ENCODE peak calls at places on chromosome 13, in nine cellular contexts. R is adrenal gland; N is lung; V is thoracic aorta; Q is CD8-positive, alpha-beta T cell; F is left lung; Z is A549; Y is body of pancreas; J is tibial nerve. H is an unnamed sample. For H3K4me1, the result is how much of the 10 kb centered on the place peaks cover.

GRCh38 chr13:50512602-50513527 is 330.6 kb downstream of the DLEU7 start:
- DNase-seq in Z (no peak), Y (peak), N (peak), V (no peak), F (peak), Q (peak), R (peak), J (peak), H (peak)

GRCh38 chr13:25262261-25262660 is 25.0 kb downstream of the MTMR6 start:
- DNase-seq in Z (no peak), F (no peak), J (no peak), Y (no peak), Q (no peak), N (no peak), V (no peak), R (peak), H (no peak)

GRCh38 chr13:94764576-94765321 is 52.4 kb upstream of the SOX21 start:
- DNase-seq in Y (no peak), Z (no peak), V (no peak), Q (no peak), J (no peak), F (no peak), N (no peak), R (no peak), H (peak)

GRCh38 chr13:113411216-113412023 is 41.9 kb downstream of the ADPRHL1 start:
- DNase-seq in R (no peak), V (peak), Q (no peak), Z (peak), F (peak), J (no peak), N (no peak), Y (peak), H (peak)

GRCh38 chr13:29548722-29549446 is 46.6 kb downstream of the SLC7A1 start:
- DNase-seq in R (no peak), N (no peak), Q (no peak), J (no peak), Z (no peak), Y (peak), F (no peak), V (no peak), H (peak)

GRCh38 chr13:25064396-25064795 is 31.5 kb upstream of the PABPC3 start:
- DNase-seq in F (no peak), Z (no peak), V (no peak), N (no peak), Y (no peak), J (no peak), R (no peak), Q (no peak), H (no peak)

GRCh38 chr13:34346626-34347025 is 528.7 kb downstream of the RFC3 start:
- DNase-seq in R (no peak), J (no peak), N (no peak), Q (no peak), V (no peak), Z (no peak), F (no peak), Y (no peak), H (no peak)

GRCh38 chr13:67278230-67278629 is 48.1 kb upstream of the PCDH9 start:
- DNase-seq in V (no peak), Z (no peak), F (no peak), N (no peak), R (no peak), Y (no peak), Q (no peak), J (no peak), H (no peak)

GRCh38 chr13:108304170-108305068 is 34.9 kb downstream of the TNFSF13B start:
- DNase-seq in N (no peak), F (no peak), Z (no peak), V (no peak), Q (no peak), R (no peak), Y (no peak), J (no peak), H (no peak)

GRCh38 chr13:113862766-113863510 is 938 bp downstream of the GAS6 start:
- DNase-seq in Q (no peak), N (no peak), F (peak), R (peak), V (no peak), Z (no peak), Y (peak), J (no peak), H (peak)

GRCh38 chr13:48155850-48156249 is 60.9 kb upstream of the MED4 start:
- DNase-seq in Z (peak), Q (no peak), V (no peak), R (no peak), Y (no peak), N (no peak), J (no peak), F (no peak), H (no peak)

GRCh38 chr13:48154671-48155070 is 59.8 kb upstream of the MED4 start:
- DNase-seq in Y (no peak), J (no peak), R (no peak), V (no peak), Q (no peak), N (no peak), F (no peak), Z (no peak), H (no peak)

GRCh38 chr13:48153186-48153585 is 58.3 kb upstream of the MED4 start:
- DNase-seq in V (no peak), Z (no peak), N (no peak), F (no peak), R (no peak), Y (no peak), Q (no peak), J (no peak), H (no peak)

GRCh38 chr13:48151343-48151742 is 56.4 kb upstream of the MED4 start:
- DNase-seq in Q (no peak), Z (no peak), V (no peak), R (no peak), J (no peak), Y (no peak), F (no peak), N (no peak), H (no peak)

GRCh38 chr13:48151766-48152165 is 56.9 kb upstream of the MED4 start:
- DNase-seq in R (no peak), Y (no peak), Z (no peak), J (no peak), F (no peak), N (no peak), Q (no peak), V (no peak), H (no peak)
- H3K4me1 ChIP-seq in R (under half), Y (under half), Z (under half), J (under half), F (under half), N (under half), Q (half or more), V (under half), H (under half)

GRCh38 chr13:101150998-101151397 is 265.3 kb downstream of the NALCN start:
- DNase-seq in J (no peak), Y (peak), Z (no peak), N (no peak), Q (no peak), R (no peak), F (no peak), V (no peak), H (peak)
- TF ChIP-seq CTCF in J (no peak), Y (no peak), Z (no peak), N (no peak), Q (no peak), R (no peak), F (no peak), V (no peak), H (no peak)

DNA sequence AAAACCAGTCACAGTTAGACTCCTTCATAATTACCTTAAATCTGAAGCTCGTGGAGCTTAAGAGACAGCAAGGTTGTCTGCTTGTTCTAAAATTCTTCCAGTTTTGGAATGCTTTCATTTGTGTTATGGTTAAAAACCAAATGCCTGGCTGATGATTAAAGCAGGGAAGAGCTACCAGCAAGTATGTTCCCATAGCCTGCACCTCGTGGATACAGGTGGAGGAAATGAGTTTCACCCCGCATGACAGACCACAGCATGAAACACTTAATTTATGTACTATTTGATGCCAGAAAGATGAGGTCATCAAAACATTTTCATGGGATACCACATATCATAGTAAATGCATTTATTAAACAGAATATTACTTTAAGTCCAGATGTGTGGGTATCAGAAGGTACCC is 416 bp upstream of the DOCK9 start:
- DNase-seq in Y (no peak), N (no peak), Q (no peak), J (no peak), V (no peak), F (no peak), Z (no peak), R (no peak), H (no peak)
- H3K4me3 ChIP-seq in Y (no peak), N (no peak), Q (no peak), J (peak), V (peak), F (peak), Z (no peak), R (no peak), H (no peak)

GRCh38 chr13:42041017-42041683 is 7.3 kb upstream of the DGKH start:
- DNase-seq in F (peak), J (no peak), Q (no peak), V (no peak), N (peak), Y (peak), Z (peak), R (peak), H (peak)
- H3K4me1 ChIP-seq in F (under half), J (under half), Q (under half), V (under half), N (under half), Y (under half), Z (under half), R (under half), H (under half)

DNA sequence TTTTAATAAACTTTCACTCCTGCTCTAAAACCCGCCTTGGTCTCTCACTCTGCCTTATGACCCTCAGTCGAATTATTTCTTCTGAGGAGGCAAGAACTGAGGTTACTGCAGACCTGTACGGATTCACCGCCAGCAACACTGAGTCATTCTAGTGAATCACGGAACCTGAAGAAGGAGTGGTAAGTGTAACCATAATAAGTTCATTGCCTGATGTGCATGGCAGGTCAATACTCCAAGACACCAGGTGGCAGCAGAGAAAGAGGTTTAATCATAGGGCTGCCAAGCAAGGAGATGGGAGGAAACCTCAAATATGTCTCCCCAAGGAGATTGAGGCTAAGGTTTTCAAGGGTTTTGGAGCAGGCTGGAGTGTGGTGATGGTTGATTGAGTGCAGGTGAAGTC is 204.3 kb upstream of the IPO5 start:
- DNase-seq in J (no peak), F (no peak), N (no peak), Q (no peak), Y (no peak), V (no peak), Z (peak), R (no peak), H (peak)
- TF ChIP-seq CTCF in J (no peak), F (no peak), N (no peak), Q (no peak), Y (no peak), V (no peak), Z (no peak), R (no peak), H (peak)

DNA sequence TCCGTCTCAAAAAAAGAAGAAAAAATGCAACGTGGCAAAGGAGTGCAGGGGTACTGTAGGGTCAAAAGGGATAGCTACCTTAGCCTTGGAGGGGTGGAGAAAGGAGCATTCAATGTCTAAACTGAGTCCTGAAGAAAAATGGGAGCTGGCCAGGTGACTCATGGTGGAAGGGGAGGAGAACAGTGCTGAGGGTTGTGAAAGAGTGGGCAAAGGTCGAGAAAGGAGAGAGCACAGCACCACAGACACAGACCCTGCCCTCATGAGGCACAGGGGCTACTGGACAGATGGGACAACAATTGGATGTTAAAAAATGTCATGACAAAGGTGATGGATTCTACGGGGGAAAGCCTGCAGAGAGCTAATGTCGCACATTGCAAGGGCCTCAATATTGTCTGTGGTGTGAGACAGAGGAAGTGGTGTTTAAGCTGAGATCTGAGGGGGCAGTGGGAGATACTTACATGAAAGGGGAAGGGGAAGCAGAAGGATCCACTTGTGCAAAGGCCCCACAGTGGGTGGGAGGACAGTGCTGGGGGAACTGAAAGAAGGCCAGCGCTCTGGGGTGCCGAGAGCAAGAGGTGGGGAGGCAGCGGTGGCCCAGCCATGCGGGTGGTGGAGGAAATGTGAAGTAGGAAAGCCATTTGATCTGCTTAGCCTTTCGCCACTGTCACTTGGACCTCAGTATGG is 42.9 kb upstream of the URAD start:
- DNase-seq in J (no peak), V (no peak), Z (no peak), R (peak), Y (peak), N (peak), Q (no peak), F (no peak), H (no peak)
- H3K4me3 ChIP-seq in J (no peak), V (no peak), Z (no peak), R (no peak), Y (no peak), N (no peak), Q (no peak), F (no peak), H (no peak)